ENCODE peak calls at places on chromosomes 6 and 20, in four cellular contexts. K is right cardiac atrium, S is M059J, I is NCI-H774. Z is an unnamed sample.

GRCh38 chr6:24936641-24937317 is 1.0 kb upstream of the RIPOR2 start:
- DNase-seq in S (peak), K (no peak), I (no peak), Z (no peak)

GRCh38 chr6:26284537-26285142 is 80.4 kb upstream of the BTN3A2 start:
- DNase-seq in K (peak), I (peak), S (peak), Z (peak)

GRCh38 chr20:57678340-57678739 is 31.5 kb downstream of the PMEPA1 start:
- DNase-seq in K (no peak), S (no peak), I (no peak), Z (no peak)

GRCh38 chr20:1383621-1384404 is 9.0 kb downstream of the FKBP1A start:
- DNase-seq in K (no peak), S (no peak), I (peak), Z (no peak)

GRCh38 chr6:32799168-32799567 is 17.6 kb downstream of the HLA-DOB start:
- DNase-seq in I (no peak), K (no peak), S (no peak), Z (no peak)

GRCh38 chr20:44394520-44395182 is 39.2 kb downstream of the HNF4A start:
- DNase-seq in I (no peak), K (peak), S (no peak), Z (peak)

GRCh38 chr6:157602521-157603288 is 220.3 kb upstream of the SNX9 start:
- DNase-seq in K (no peak), I (no peak), S (no peak), Z (no peak)

GRCh38 chr6:158805698-158806373 is 13.3 kb downstream of the EZR start:
- DNase-seq in K (no peak), I (no peak), S (no peak), Z (no peak)

GRCh38 chr6:112197636-112198035 is 56.7 kb downstream of the LAMA4 start:
- DNase-seq in I (no peak), S (no peak), K (no peak), Z (no peak)

GRCh38 chr6:33073431-33073871 is at the start of gene HLA-DPA1:
- DNase-seq in S (peak), K (no peak), I (no peak), Z (peak)

GRCh38 chr20:40868568-40869223 is 159.9 kb upstream of the TOP1 start:
- DNase-seq in K (peak), I (no peak), S (peak), Z (peak)

GRCh38 chr6:150334790-150335783 is 33.7 kb upstream of the IYD start:
- DNase-seq in S (peak), I (peak), K (no peak), Z (peak)

GRCh38 chr6:43378631-43379030 is 9.2 kb upstream of the ZNF318 start:
- DNase-seq in K (no peak), S (no peak), I (no peak), Z (no peak)

GRCh38 chr6:19309661-19310060 is 527.5 kb upstream of the ID4 start:
- DNase-seq in K (no peak), I (no peak), S (no peak), Z (no peak)

GRCh38 chr20:32354592-32355416 is 3.3 kb upstream of the ASXL1 start:
- DNase-seq in S (peak), K (no peak), I (no peak), Z (no peak)

GRCh38 chr6:52575490-52575868 is 1.4 kb downstream of the TRAM2 start:
- DNase-seq in I (no peak), K (no peak), S (peak), Z (no peak)

GRCh38 chr20:45779011-45779915 is 12.4 kb downstream of the WFDC3 start:
- DNase-seq in I (no peak), K (peak), S (peak), Z (peak)

GRCh38 chr6:42022755-42023384 is 27.5 kb upstream of the TAF8 start:
- DNase-seq in S (no peak), I (no peak), K (peak), Z (no peak)

GRCh38 chr6:33904050-33904827 is 100.4 kb upstream of the MLN start:
- DNase-seq in K (peak), S (peak), I (no peak), Z (no peak)

GRCh38 chr20:37417146-37417856 is 71.4 kb downstream of the SRC start:
- DNase-seq in S (no peak), I (no peak), K (no peak), Z (no peak)

GRCh38 chr20:63293456-63293855 is 470 bp downstream of the COL20A1 start:
- DNase-seq in K (peak), S (no peak), I (no peak), Z (no peak)

GRCh38 chr20:46282669-46283068 is 25.6 kb downstream of the CDH22 start:
- DNase-seq in K (no peak), I (no peak), S (no peak), Z (no peak)

GRCh38 chr20:53929974-53930650 is 140.3 kb downstream of the BCAS1 start:
- DNase-seq in K (no peak), I (no peak), S (no peak), Z (no peak)

GRCh38 chr6:158185729-158186456 is 17.7 kb downstream of the GTF2H5 start:
- DNase-seq in K (no peak), S (peak), I (no peak), Z (no peak)

GRCh38 chr20:31861346-31862156 is 8.8 kb downstream of the DUSP15 start:
- DNase-seq in I (peak), S (peak), K (peak), Z (peak)

GRCh38 chr6:45513843-45514242 is 136.1 kb upstream of the SUPT3H start:
- DNase-seq in K (no peak), S (no peak), I (no peak), Z (no peak)

GRCh38 chr6:14286144-14286543 is 168.6 kb downstream of the CD83 start:
- DNase-seq in K (no peak), S (peak), I (no peak), Z (no peak)

GRCh38 chr6:90074161-90074560 is 179.9 kb downstream of the GJA10 start:
- DNase-seq in S (no peak), I (no peak), K (no peak), Z (no peak)

GRCh38 chr20:11080010-11080409 is 406.2 kb upstream of the JAG1 start:
- DNase-seq in K (no peak), I (no peak), S (no peak), Z (no peak)

GRCh38 chr6:39901116-39901655 is 33.1 kb downstream of the MOCS1 start:
- DNase-seq in I (no peak), S (no peak), K (no peak), Z (no peak)

GRCh38 chr6:165389534-165389933 is 80.1 kb upstream of the C6orf118 start:
- DNase-seq in I (no peak), K (no peak), S (no peak), Z (no peak)

GRCh38 chr6:13428528-13429405 is 58.6 kb downstream of the GFOD1 start:
- DNase-seq in I (no peak), K (no peak), S (no peak), Z (no peak)

GRCh38 chr20:31801511-31801910 is 17.6 kb upstream of the MYLK2 start:
- DNase-seq in K (no peak), I (no peak), S (no peak), Z (no peak)

GRCh38 chr6:16064687-16065086 is 64.2 kb upstream of the MYLIP start:
- DNase-seq in K (no peak), S (no peak), I (peak), Z (no peak)

GRCh38 chr6:33841070-33841469 is 37.3 kb upstream of the MLN start:
- DNase-seq in I (no peak), K (no peak), S (no peak), Z (no peak)

GRCh38 chr6:17429381-17430061 is 36.1 kb downstream of the CAP2 start:
- DNase-seq in S (no peak), I (peak), K (no peak), Z (no peak)

GRCh38 chr20:57514273-57514751 is 10.6 kb downstream of the CTCFL start:
- DNase-seq in K (peak), I (peak), S (peak), Z (peak)